ENCODE peak calls at places on chromosomes 3 and 15, in five cellular contexts. H is occipital lobe; M is NCI-H1092; R is stimulated activated CD8-positive, alpha-beta memory T cell treated with anti-CD3 and anti-CD28 coated beads, Interleukin-4, amount 100 ng/mL, for 48 hours; N is GM13976. D is an unnamed sample.

GRCh38 chr3:134364936-134365765 is 9.1 kb downstream of the AMOTL2 start:
- DNase-seq in H (no peak), M (no peak), R (no peak), N (no peak), D (no peak)

GRCh38 chr3:8001712-8002111 is 499.9 kb upstream of the LMCD1 start:
- DNase-seq in H (no peak), M (no peak), R (no peak), N (no peak), D (no peak)

GRCh38 chr3:61903931-61904657 is 342.7 kb downstream of the PTPRG start:
- DNase-seq in H (no peak), M (no peak), R (no peak), N (no peak), D (peak)

GRCh38 chr3:25040739-25041138 is 387.3 kb upstream of the RARB start:
- DNase-seq in H (no peak), M (no peak), R (no peak), N (no peak), D (peak)

GRCh38 chr3:126263971-126264370 is 83.6 kb upstream of the ALDH1L1 start:
- DNase-seq in H (no peak), M (no peak), R (no peak), N (no peak), D (no peak)

GRCh38 chr3:127165036-127165435 is 27.9 kb upstream of the PRR23E start:
- DNase-seq in H (no peak), M (no peak), R (no peak), N (no peak), D (no peak)

GRCh38 chr15:48149858-48150257 is 28.2 kb downstream of the MYEF2 start:
- DNase-seq in H (no peak), M (no peak), R (no peak), N (no peak), D (peak)

GRCh38 chr3:197154-197855 is 742 bp downstream of the CHL1 start:
- DNase-seq in H (peak), M (no peak), R (no peak), N (peak), D (no peak)

D was measured in cardiac fibroblast.